ENCODE peak calls at places on chromosomes 11 and 22, in six cellular contexts. U is coronary artery; H is GM13977; P is AG04450; Y is CD4-positive, alpha-beta T cell; Q is AG04449. X is an unnamed sample.

GRCh38 chr11:47408598-47409439 is 429 bp downstream of the SLC39A13 start:
- DNase-seq in H (no peak), U (no peak), Y (no peak), Q (peak), P (peak), X (no peak)

GRCh38 chr11:120395778-120396177 is 59.6 kb downstream of the ARHGEF12 start:
- DNase-seq in U (no peak), Y (no peak), P (no peak), H (no peak), Q (no peak), X (no peak)

GRCh38 chr11:28632338-28632737 is 524.1 kb downstream of the METTL15 start:
- DNase-seq in H (no peak), Q (no peak), Y (no peak), P (no peak), U (no peak), X (no peak)

GRCh38 chr11:118449316-118449918 is 13.1 kb downstream of the KMT2A start:
- DNase-seq in U (no peak), H (no peak), P (no peak), Y (no peak), Q (no peak), X (no peak)

GRCh38 chr11:60348116-60348515 is 21.1 kb downstream of the MS4A6E start:
- DNase-seq in P (no peak), H (no peak), U (no peak), Q (no peak), Y (no peak), X (no peak)

GRCh38 chr22:41939981-41940852 is 6.7 kb downstream of the CENPM start:
- DNase-seq in Q (no peak), Y (peak), P (no peak), U (no peak), H (peak), X (peak)

GRCh38 chr11:96254087-96254486 is 88.9 kb downstream of the MAML2 start:
- DNase-seq in Q (no peak), H (peak), U (no peak), P (no peak), Y (no peak), X (no peak)

GRCh38 chr11:65329944-65330403 is 3.7 kb upstream of the DPF2 start:
- DNase-seq in Y (peak), H (peak), Q (peak), P (peak), U (no peak), X (peak)

GRCh38 chr11:90818196-90818735 is 595.4 kb upstream of the CHORDC1 start:
- DNase-seq in Y (no peak), P (no peak), Q (no peak), U (no peak), H (no peak), X (no peak)

GRCh38 chr11:92978226-92979111 is 9.0 kb downstream of the MTNR1B start:
- DNase-seq in P (no peak), H (no peak), U (no peak), Q (no peak), Y (no peak), X (no peak)

GRCh38 chr11:73467505-73467904 is 91.3 kb downstream of the RELT start:
- DNase-seq in H (no peak), Q (no peak), U (no peak), P (no peak), Y (no peak), X (no peak)

GRCh38 chr22:49783926-49784629 is 43.6 kb downstream of the BRD1 start:
- DNase-seq in Y (no peak), H (no peak), U (no peak), Q (no peak), P (no peak), X (no peak)

GRCh38 chr11:60193687-60194433 is 11.0 kb upstream of the MS4A6A start:
- DNase-seq in U (no peak), Y (peak), P (no peak), Q (no peak), H (peak), X (peak)

GRCh38 chr11:70745936-70746335 is 347.6 kb downstream of the CTTN start:
- DNase-seq in Q (no peak), Y (no peak), P (no peak), H (no peak), U (no peak), X (no peak)

GRCh38 chr11:13287026-13287425 is 9.4 kb downstream of the BMAL1 start:
- DNase-seq in P (no peak), U (no peak), Y (no peak), Q (no peak), H (no peak), X (no peak)

GRCh38 chr11:64560941-64561340 is 30.1 kb upstream of the SLC22A12 start:
- DNase-seq in Q (no peak), H (no peak), P (no peak), U (no peak), Y (no peak), X (no peak)

GRCh38 chr11:87173185-87174039 is 135.7 kb downstream of the TMEM135 start:
- DNase-seq in H (no peak), U (no peak), Q (peak), Y (no peak), P (peak), X (no peak)

GRCh38 chr22:44931077-44931540 is 78.7 kb downstream of the PHF21B start:
- DNase-seq in Y (no peak), P (no peak), Q (no peak), U (no peak), H (no peak), X (no peak)

GRCh38 chr22:25494774-25495173 is 69.7 kb upstream of the GRK3 start:
- DNase-seq in Y (no peak), P (no peak), H (peak), U (no peak), Q (no peak), X (no peak)

GRCh38 chr11:47523491-47524199 is 29.3 kb downstream of the CELF1 start:
- DNase-seq in Q (no peak), U (no peak), Y (peak), P (peak), H (peak), X (no peak)

GRCh38 chr22:17838180-17838865 is 64.1 kb upstream of the BID start:
- DNase-seq in Y (no peak), U (no peak), Q (no peak), H (no peak), P (no peak), X (no peak)

GRCh38 chr22:36870250-36870649 is 9.4 kb downstream of the NCF4 start:
- DNase-seq in P (no peak), Q (no peak), U (no peak), H (no peak), Y (no peak), X (no peak)

GRCh38 chr22:31920306-31920705 is 24.0 kb upstream of the YWHAH start:
- DNase-seq in U (no peak), Q (no peak), Y (no peak), P (no peak), H (no peak), X (no peak)

GRCh38 chr11:3786781-3787428 is 10.4 kb downstream of the NUP98 start:
- DNase-seq in Y (no peak), P (no peak), H (no peak), U (no peak), Q (no peak), X (no peak)

GRCh38 chr11:29334781-29335140 is 682.1 kb downstream of the KCNA4 start:
- DNase-seq in U (no peak), P (no peak), Y (no peak), H (no peak), Q (no peak), X (no peak)

GRCh38 chr22:20430641-20431519 is 6.7 kb downstream of the SCARF2 start:
- DNase-seq in H (peak), P (no peak), Q (no peak), Y (peak), U (no peak), X (peak)

GRCh38 chr22:46128606-46129005 is 21.7 kb upstream of the PPARA start:
- DNase-seq in U (no peak), Q (no peak), Y (no peak), P (no peak), H (no peak), X (no peak)

GRCh38 chr22:46129390-46130041 is 20.8 kb upstream of the PPARA start:
- DNase-seq in U (no peak), Y (no peak), Q (no peak), P (no peak), H (no peak), X (no peak)

GRCh38 chr22:46133588-46133855 is 16.8 kb upstream of the PPARA start:
- DNase-seq in P (no peak), Q (no peak), H (no peak), Y (no peak), U (no peak), X (no peak)

GRCh38 chr22:46132830-46133587 is 17.3 kb upstream of the PPARA start:
- DNase-seq in Q (no peak), Y (no peak), P (no peak), U (no peak), H (no peak), X (no peak)

DNA sequence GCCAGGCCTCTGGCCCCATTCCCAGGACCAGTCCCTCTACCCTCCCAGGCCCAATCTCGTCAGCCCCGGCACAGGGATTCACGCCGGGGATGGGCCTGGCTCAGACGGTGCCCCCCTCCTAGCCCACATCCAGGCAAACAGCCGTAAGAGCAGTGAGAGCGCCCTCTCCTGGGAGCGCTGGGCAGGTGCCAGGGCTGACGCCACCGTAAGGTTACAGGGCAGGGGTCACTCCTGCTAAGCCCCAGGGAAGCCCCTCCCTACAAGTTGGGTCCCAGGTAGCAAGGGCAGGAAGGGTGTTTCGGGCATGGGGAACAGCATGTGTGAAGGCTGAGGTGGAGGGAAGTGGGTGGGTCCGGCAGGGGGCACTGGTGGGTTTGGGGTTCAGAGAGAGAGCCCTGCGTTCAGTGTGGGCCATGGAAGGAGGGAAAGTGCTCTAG is 19.2 kb upstream of the PPARA start:
- DNase-seq in Y (no peak), U (no peak), Q (no peak), P (no peak), H (no peak), X (no peak)
- TF ChIP-seq CTCF in Y (no peak), U (no peak), Q (peak), P (peak), H (peak), X (no peak)

GRCh38 chr11:68764746-68765145 is 13.4 kb upstream of the TESMIN start:
- DNase-seq in Q (no peak), H (no peak), Y (no peak), U (no peak), P (no peak), X (no peak)

GRCh38 chr11:68762481-68762880 is 11.2 kb upstream of the TESMIN start:
- DNase-seq in Q (no peak), H (no peak), Y (no peak), U (no peak), P (no peak), X (no peak)

GRCh38 chr11:68761801-68762200 is 10.5 kb upstream of the TESMIN start:
- DNase-seq in Y (no peak), P (no peak), H (no peak), Q (no peak), U (no peak), X (no peak)

GRCh38 chr11:68763181-68763721 is 11.9 kb upstream of the TESMIN start:
- DNase-seq in U (no peak), H (no peak), P (no peak), Q (no peak), Y (no peak), X (no peak)

GRCh38 chr11:68763926-68764657 is 12.8 kb upstream of the TESMIN start:
- DNase-seq in P (no peak), Y (no peak), H (no peak), U (no peak), Q (no peak), X (no peak)
- TF ChIP-seq CTCF in P (no peak), Y (no peak), H (peak), U (no peak), Q (no peak), X (no peak)

DNA sequence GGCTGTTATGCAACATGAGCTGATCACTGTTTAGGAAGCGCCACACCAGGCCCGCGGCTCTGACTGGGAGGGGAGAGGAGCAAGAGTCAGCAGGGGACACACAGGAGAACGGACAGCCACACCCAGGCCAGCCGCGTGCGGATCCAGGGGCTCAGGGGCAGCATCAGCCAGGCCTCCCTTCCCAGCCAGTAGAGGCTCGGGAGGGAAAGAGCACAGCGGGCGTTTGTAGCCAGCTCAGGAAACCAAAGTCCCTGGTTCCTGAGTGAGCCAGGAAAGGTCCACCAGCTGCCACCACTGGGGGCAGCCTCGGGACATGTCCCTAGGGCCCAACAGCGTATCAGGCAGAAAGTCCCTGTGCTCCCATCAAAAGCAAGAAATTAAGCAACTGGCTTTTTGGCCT is 71.8 kb upstream of the PITPNB start:
- DNase-seq in H (peak), U (peak), Q (no peak), Y (no peak), P (no peak), X (peak)
- TF ChIP-seq CTCF in H (peak), U (no peak), Q (peak), Y (no peak), P (peak), X (no peak)

GRCh38 chr11:44318369-44318768 is 8.4 kb upstream of the ALX4 start:
- DNase-seq in Y (no peak), P (no peak), Q (no peak), H (no peak), U (no peak), X (no peak)

GRCh38 chr11:44313701-44314489 is 4.0 kb upstream of the ALX4 start:
- DNase-seq in Q (no peak), P (no peak), U (no peak), H (no peak), Y (no peak), X (no peak)

GRCh38 chr11:44316388-44317240 is 6.7 kb upstream of the ALX4 start:
- DNase-seq in Q (no peak), Y (no peak), U (no peak), H (no peak), P (no peak), X (no peak)

GRCh38 chr11:44314733-44315132 is 4.8 kb upstream of the ALX4 start:
- DNase-seq in U (no peak), Q (no peak), P (no peak), Y (no peak), H (no peak), X (no peak)

GRCh38 chr11:44315947-44316387 is 6.0 kb upstream of the ALX4 start:
- DNase-seq in H (no peak), Q (no peak), Y (no peak), U (no peak), P (no peak), X (no peak)
- TF ChIP-seq CTCF in H (no peak), Q (peak), Y (no peak), U (no peak), P (no peak), X (no peak)

DNA sequence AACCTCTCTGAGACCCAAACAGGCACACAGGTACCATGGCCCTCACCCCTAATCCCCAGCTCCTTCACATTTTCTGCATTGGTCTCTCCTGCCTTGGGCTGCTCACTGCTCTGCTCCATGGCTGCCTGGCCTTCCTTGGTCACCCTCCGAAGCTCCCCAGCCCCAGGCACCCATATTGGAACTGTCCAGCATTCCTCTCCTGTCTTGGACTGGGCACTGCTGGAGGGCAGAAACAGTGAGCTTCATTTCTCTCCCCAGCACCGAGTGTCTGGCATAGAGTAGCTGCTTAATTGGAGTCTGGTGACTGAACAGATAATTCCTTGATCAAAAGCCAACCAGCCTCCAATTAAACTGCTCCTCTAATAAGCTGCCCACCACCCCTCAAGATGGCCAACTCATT is 13.2 kb downstream of the PLEKHA7 start:
- DNase-seq in Y (no peak), P (no peak), H (no peak), U (no peak), Q (no peak), X (no peak)
- TF ChIP-seq CTCF in Y (no peak), P (no peak), H (no peak), U (no peak), Q (no peak), X (no peak)

GRCh38 chr22:33743756-33744155 is 176.5 kb downstream of the LARGE1 start:
- DNase-seq in Y (no peak), Q (no peak), H (peak), P (no peak), U (no peak), X (no peak)
- TF ChIP-seq CTCF in Y (no peak), Q (no peak), H (no peak), P (no peak), U (no peak), X (no peak)

GRCh38 chr11:61587541-61587941 is 6.7 kb upstream of the SYT7 start:
- DNase-seq in H (no peak), U (no peak), Q (no peak), Y (no peak), P (no peak), X (no peak)

GRCh38 chr11:61589961-61590360 is 9.1 kb upstream of the SYT7 start:
- DNase-seq in H (no peak), P (no peak), Q (no peak), U (no peak), Y (no peak), X (no peak)

GRCh38 chr11:61586792-61587430 is 6.0 kb upstream of the SYT7 start:
- DNase-seq in H (no peak), Q (no peak), U (no peak), Y (no peak), P (no peak), X (no peak)

GRCh38 chr11:61585115-61585514 is 4.2 kb upstream of the SYT7 start:
- DNase-seq in Y (no peak), Q (no peak), H (no peak), P (no peak), U (no peak), X (no peak)

DNA sequence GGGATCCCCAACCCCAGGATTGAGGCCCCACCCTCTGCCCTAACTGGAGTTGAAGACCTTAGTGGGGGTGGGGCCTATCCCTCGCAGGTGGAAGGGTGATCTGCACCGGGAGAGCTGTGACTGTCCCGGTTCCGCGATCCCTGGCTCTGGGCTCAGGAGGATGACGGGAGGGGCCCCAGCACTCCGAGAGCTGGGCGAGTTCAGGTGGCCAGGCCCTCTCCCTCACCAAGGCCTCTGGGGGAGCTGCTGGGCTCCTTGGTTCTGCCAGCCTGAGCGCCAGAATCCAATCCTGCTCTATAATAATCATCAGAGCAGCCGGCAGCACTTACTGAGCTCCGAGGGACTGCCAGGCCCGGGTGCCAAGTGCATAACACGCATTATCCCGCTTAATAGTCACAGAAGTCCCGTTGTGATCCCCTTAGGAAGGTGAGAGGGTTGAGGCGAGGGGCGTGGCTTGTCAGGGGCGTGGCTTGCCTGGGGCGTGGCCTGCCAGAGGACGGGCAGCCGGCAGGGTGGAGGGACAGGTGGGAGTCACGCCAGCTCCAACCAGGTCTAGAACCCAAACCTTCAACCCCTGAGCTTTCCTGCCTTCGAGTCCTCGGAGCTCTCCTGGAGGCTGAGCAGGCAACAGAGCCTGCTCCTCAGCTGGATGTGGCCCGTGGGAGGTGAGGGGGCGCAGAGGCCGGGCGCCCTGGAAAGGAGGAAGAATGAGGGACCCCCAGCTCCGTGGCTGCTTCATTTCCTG is 7.2 kb upstream of the SYT7 start:
- DNase-seq in Q (no peak), Y (peak), P (no peak), U (no peak), H (peak), X (peak)
- TF ChIP-seq CTCF in Q (peak), Y (peak), P (peak), U (no peak), H (no peak), X (no peak)

X was measured in natural killer cell.